ENCODE peak calls at places on chromosomes 2 and 18, in four cellular contexts. D, I, W and A are unnamed samples.

GRCh38 chr2:50492452-50492851 is 539.5 kb downstream of the NRXN1 start:
- DNase-seq in D (no peak), I (peak), W (peak), A (no peak)

GRCh38 chr18:21262244-21262643 is 20.2 kb downstream of the GREB1L start:
- DNase-seq in D (no peak), I (no peak), W (no peak), A (no peak)

GRCh38 chr2:20164061-20164733 is 60.7 kb downstream of the SDC1 start:
- DNase-seq in D (no peak), I (no peak), W (no peak), A (no peak)

GRCh38 chr18:58590231-58590630 is 38.7 kb downstream of the ALPK2 start:
- DNase-seq in D (no peak), I (no peak), W (no peak), A (no peak)

GRCh38 chr2:102027036-102027702 is 35.4 kb downstream of the IL1R2 start:
- DNase-seq in D (no peak), I (no peak), W (no peak), A (no peak)

GRCh38 chr2:62000538-62000937 is 95.1 kb downstream of the COMMD1 start:
- DNase-seq in D (no peak), I (no peak), W (no peak), A (no peak)

GRCh38 chr18:11991021-11991770 is 9.9 kb downstream of the IMPA2 start:
- DNase-seq in D (no peak), I (no peak), W (no peak), A (no peak)

GRCh38 chr18:50721006-50721405 is 98.8 kb downstream of the MRO start:
- DNase-seq in D (no peak), I (no peak), W (no peak), A (no peak)

GRCh38 chr2:197867630-197868029 is 63.2 kb downstream of the PLCL1 start:
- DNase-seq in D (no peak), I (no peak), W (no peak), A (no peak)

GRCh38 chr18:6777509-6777908 is 48.0 kb downstream of the ARHGAP28 start:
- DNase-seq in D (no peak), I (no peak), W (no peak), A (no peak)

GRCh38 chr2:168796583-168797285 is 5.7 kb upstream of the NOSTRIN start:
- DNase-seq in D (no peak), I (peak), W (no peak), A (no peak)

GRCh38 chr2:241799522-241800197 is 9.3 kb upstream of the NEU4 start:
- DNase-seq in D (no peak), I (no peak), W (no peak), A (no peak)

GRCh38 chr2:23404426-23404825 is 19.4 kb downstream of the KLHL29 start:
- DNase-seq in D (no peak), I (peak), W (no peak), A (no peak)

GRCh38 chr2:205835251-205835900 is 153.1 kb downstream of the NRP2 start:
- DNase-seq in D (no peak), I (no peak), W (no peak), A (no peak)

GRCh38 chr2:14647714-14648113 is 15.2 kb downstream of the LRATD1 start:
- DNase-seq in D (no peak), I (peak), W (no peak), A (no peak)

GRCh38 chr2:149020432-149020851 is 18.1 kb upstream of the LYPD6B start:
- DNase-seq in D (no peak), I (no peak), W (no peak), A (no peak)

GRCh38 chr18:3595282-3596273 is 145.6 kb downstream of the TGIF1 start:
- DNase-seq in D (no peak), I (no peak), W (peak), A (peak)

GRCh38 chr18:3653859-3654441 is 204.0 kb downstream of the TGIF1 start:
- DNase-seq in D (no peak), I (no peak), W (no peak), A (no peak)

GRCh38 chr2:86368181-86368824 is 30.9 kb upstream of the REEP1 start:
- DNase-seq in D (no peak), I (peak), W (no peak), A (no peak)